ENCODE peak calls at places on chromosomes 13 and 19, in five cellular contexts. Q is HCT116, R is SK-N-SH, P is H1, T is K562. O is an unnamed sample.

GRCh38 chr13:112690242-112690943 is 555 bp downstream of the ATP11A start:
- DNase-seq in Q (no peak), R (peak), P (no peak), T (no peak), O (peak)

GRCh38 chr19:40586611-40587010 is 9.9 kb downstream of the SHKBP1 start:
- DNase-seq in Q (no peak), R (no peak), P (no peak), T (no peak), O (no peak)

GRCh38 chr19:38209671-38210457 is 14.2 kb downstream of the DPF1 start:
- DNase-seq in Q (no peak), R (peak), P (no peak), T (no peak), O (no peak)

GRCh38 chr19:35715981-35716734 is 1.6 kb upstream of the KMT2B start:
- DNase-seq in Q (no peak), R (peak), P (no peak), T (peak), O (no peak)

GRCh38 chr19:52248256-52248655 is 21.1 kb upstream of the ZNF766 start:
- DNase-seq in Q (peak), R (peak), P (no peak), T (no peak), O (peak)

GRCh38 chr19:33458807-33459206 is 62.8 kb downstream of the PEPD start:
- DNase-seq in Q (no peak), R (no peak), P (no peak), T (no peak), O (no peak)

GRCh38 chr13:67147257-67148218 is 82.6 kb downstream of the PCDH9 start:
- DNase-seq in Q (no peak), R (no peak), P (no peak), T (no peak), O (no peak)

GRCh38 chr13:33153421-33154381 is 131.9 kb downstream of the STARD13 start:
- DNase-seq in Q (no peak), R (no peak), P (no peak), T (no peak), O (no peak)

GRCh38 chr19:45446944-45447343 is 20.9 kb upstream of the FOSB start:
- DNase-seq in Q (no peak), R (no peak), P (no peak), T (no peak), O (no peak)

GRCh38 chr13:114261328-114261965 is 20.0 kb upstream of the UPF3A start:
- DNase-seq in Q (no peak), R (no peak), P (no peak), T (no peak), O (no peak)

GRCh38 chr19:10863107-10863700 is 8.1 kb upstream of the CARM1 start:
- DNase-seq in Q (no peak), R (no peak), P (no peak), T (peak), O (peak)

GRCh38 chr19:12350185-12350889 is 15.1 kb downstream of the ZNF442 start:
- DNase-seq in Q (no peak), R (no peak), P (no peak), T (no peak), O (no peak)

GRCh38 chr13:99979453-99980200 is 2.0 kb upstream of the ZIC2 start:
- DNase-seq in Q (no peak), R (peak), P (no peak), T (no peak), O (no peak)

GRCh38 chr19:45079911-45080469 is 930 bp downstream of the GEMIN7 start:
- DNase-seq in Q (no peak), R (no peak), P (no peak), T (no peak), O (no peak)

GRCh38 chr19:56266060-56266459 is 6.5 kb upstream of the EDDM13 start:
- DNase-seq in Q (no peak), R (no peak), P (no peak), T (no peak), O (no peak)

GRCh38 chr19:48489608-48490216 is 20.5 kb downstream of the CYTH2 start:
- DNase-seq in Q (peak), R (peak), P (peak), T (peak), O (peak)

GRCh38 chr19:31285744-31286143 is 63.5 kb downstream of the TSHZ3 start:
- DNase-seq in Q (no peak), R (no peak), P (no peak), T (no peak), O (no peak)

GRCh38 chr19:43132696-43133095 is 50.2 kb upstream of the PSG2 start:
- DNase-seq in Q (no peak), R (no peak), P (no peak), T (no peak), O (no peak)

GRCh38 chr13:101231751-101232428 is 184.4 kb downstream of the NALCN start:
- DNase-seq in Q (no peak), R (no peak), P (no peak), T (no peak), O (no peak)

GRCh38 chr19:53536223-53536543 is 1.8 kb upstream of the ZNF331 start:
- DNase-seq in Q (no peak), R (no peak), P (no peak), T (no peak), O (no peak)

GRCh38 chr19:8826371-8826770 is 5.7 kb downstream of the ZNF558 start:
- DNase-seq in Q (no peak), R (no peak), P (no peak), T (no peak), O (peak)

DNA sequence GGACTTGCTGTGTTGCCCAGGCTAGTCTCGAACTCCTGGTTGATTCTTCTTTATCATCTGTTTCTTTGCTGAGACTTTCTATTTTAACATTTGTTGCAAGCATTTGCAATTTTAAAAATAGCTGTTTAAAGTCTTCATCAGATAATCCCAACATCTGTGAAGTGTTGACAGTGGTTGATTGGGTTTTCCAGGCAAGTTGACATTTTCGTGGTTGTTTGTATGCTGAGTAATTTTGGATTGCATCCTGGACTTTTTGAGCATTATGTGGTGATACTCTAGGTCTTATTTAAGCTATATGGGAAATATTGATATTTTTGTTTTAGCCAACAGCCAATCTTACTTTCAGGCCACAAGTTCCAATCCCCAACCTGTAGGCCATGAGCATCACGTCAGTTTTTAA is 25.1 kb downstream of the AP1M1 start:
- DNase-seq in Q (no peak), R (no peak), P (no peak), T (no peak), O (no peak)
- TF ChIP-seq JUND in Q (no peak), R (no peak), P (no peak), T (no peak), O (no peak)

GRCh38 chr13:42894765-42895181 is 97.3 kb downstream of the EPSTI1 start:
- DNase-seq in Q (no peak), R (peak), P (no peak), T (no peak), O (no peak)
- TF ChIP-seq JUND in Q (no peak), R (no peak), P (no peak), T (no peak), O (no peak)

GRCh38 chr19:29293292-29293691 is 80.3 kb upstream of the UQCRFS1 start:
- DNase-seq in Q (no peak), R (no peak), P (no peak), T (no peak), O (no peak)

GRCh38 chr19:29292562-29292961 is 79.6 kb upstream of the UQCRFS1 start:
- DNase-seq in Q (no peak), R (no peak), P (no peak), T (no peak), O (no peak)

GRCh38 chr19:29292146-29292545 is 79.2 kb upstream of the UQCRFS1 start:
- DNase-seq in Q (no peak), R (no peak), P (no peak), T (no peak), O (no peak)

GRCh38 chr19:29294343-29294811 is 81.4 kb upstream of the UQCRFS1 start:
- DNase-seq in Q (no peak), R (no peak), P (no peak), T (no peak), O (no peak)

DNA sequence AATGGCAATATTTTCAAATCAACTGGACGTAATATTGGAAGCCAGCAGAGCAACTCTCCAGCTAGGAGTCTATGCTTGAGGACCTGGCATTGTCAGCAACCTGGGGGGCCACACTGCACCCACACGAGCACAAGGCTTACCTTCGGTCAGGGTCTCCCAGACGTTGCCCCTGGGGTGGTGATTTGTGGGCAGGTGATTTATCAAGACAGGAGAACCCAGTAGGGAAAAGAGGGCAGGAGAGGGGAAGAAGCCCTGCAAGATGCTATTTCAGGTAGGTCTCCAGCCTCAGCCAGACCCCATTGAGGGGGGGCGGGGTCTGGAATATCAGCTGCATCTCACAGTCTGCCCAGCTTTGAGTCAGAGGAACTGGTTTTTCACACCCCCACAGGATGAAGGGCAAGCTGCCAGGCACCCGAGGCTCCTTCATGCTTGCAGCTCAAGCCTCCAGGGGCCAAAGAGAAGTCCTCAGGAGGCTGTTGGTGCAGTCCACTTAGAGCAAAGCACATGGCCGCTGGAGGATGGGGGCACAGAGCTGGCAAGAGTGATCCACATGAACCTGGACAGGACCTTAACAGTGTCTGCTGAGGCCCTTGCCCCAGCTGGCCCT is 80.9 kb upstream of the UQCRFS1 start:
- DNase-seq in Q (no peak), R (no peak), P (no peak), T (no peak), O (no peak)
- TF ChIP-seq JUND in Q (no peak), R (no peak), P (no peak), T (no peak), O (no peak)

GRCh38 chr19:14089662-14090508 is 666 bp downstream of the SAMD1 start:
- DNase-seq in Q (no peak), R (peak), P (no peak), T (peak), O (peak)

GRCh38 chr19:14090509-14091085 is at the start of gene SAMD1:
- DNase-seq in Q (peak), R (peak), P (no peak), T (peak), O (peak)

GRCh38 chr19:14091086-14091884 is 734 bp upstream of the SAMD1 start:
- DNase-seq in Q (no peak), R (peak), P (no peak), T (peak), O (peak)

GRCh38 chr19:14093117-14093784 is 2.7 kb upstream of the SAMD1 start:
- DNase-seq in Q (no peak), R (no peak), P (no peak), T (no peak), O (no peak)

GRCh38 chr19:14091885-14092462 is 1.4 kb upstream of the SAMD1 start:
- DNase-seq in Q (no peak), R (no peak), P (no peak), T (peak), O (no peak)
- TF ChIP-seq JUND in Q (no peak), R (no peak), P (no peak), T (no peak), O (no peak)

O was measured in T47D.